ENCODE peak calls at places on chromosomes 12 and 14, in ten cellular contexts. Z is endothelial cell of umbilical vein; E is fibroblast of lung; F is Karpas-422; D is heart right ventricle; N is naive thymus-derived CD4-positive, alpha-beta T cell; S is aorta; M is lower lobe of right lung; T is tibial nerve; H is A549. K is an unnamed sample.

GRCh38 chr12:119178544-119179334 is at the start of gene HSPB8:
- DNase-seq in Z (peak; percentile 68), M (peak; percentile 93), F (no peak), H (peak; percentile 74), N (no peak), T (peak; percentile 61), E (peak; percentile 92), D (peak; percentile 95), S (peak; percentile 97), K (no peak)

GRCh38 chr12:123767613-123768012 is 5.5 kb downstream of the DNAH10 start:
- DNase-seq in N (no peak), Z (no peak), S (no peak), E (no peak), M (no peak), H (no peak), F (no peak), D (no peak), T (no peak), K (no peak)

GRCh38 chr12:62190081-62190480 is 70.1 kb upstream of the USP15 start:
- DNase-seq in H (no peak), N (no peak), E (no peak), Z (no peak), T (no peak), F (no peak), M (no peak), D (no peak), S (no peak), K (no peak)

GRCh38 chr12:89280833-89281533 is 71.3 kb downstream of the DUSP6 start:
- DNase-seq in T (no peak), M (no peak), Z (peak; percentile 49), F (no peak), N (peak; percentile 79), D (peak; percentile 12), S (peak; percentile 51), E (no peak), H (no peak), K (peak; percentile 77)

GRCh38 chr14:26887842-26888241 is 290.0 kb upstream of the NOVA1 start:
- DNase-seq in T (no peak), Z (no peak), N (no peak), H (no peak), F (no peak), M (no peak), E (no peak), S (peak; percentile 53), D (no peak), K (no peak)

GRCh38 chr12:109097140-109097434 is 310 bp upstream of the UNG start:
- DNase-seq in D (no peak), N (no peak), M (no peak), Z (no peak), F (no peak), T (no peak), S (no peak), H (no peak), E (no peak), K (no peak)

GRCh38 chr14:22337938-22338337 is 251.1 kb downstream of the DAD1 start:
- DNase-seq in F (no peak), T (no peak), E (no peak), H (no peak), D (no peak), N (no peak), M (no peak), Z (no peak), S (no peak), K (no peak)

GRCh38 chr12:43210437-43211197 is 341.4 kb downstream of the ADAMTS20 start:
- DNase-seq in S (no peak), M (no peak), H (no peak), F (peak; percentile 61), E (peak; percentile 95), T (no peak), N (no peak), Z (peak; percentile 16), D (peak; percentile 6), K (no peak)

GRCh38 chr14:77022219-77022852 is 6.2 kb downstream of the IRF2BPL start:
- DNase-seq in F (no peak), S (no peak), D (no peak), E (no peak), T (no peak), H (no peak), N (no peak), Z (no peak), M (no peak), K (no peak)

GRCh38 chr14:100784523-100785337 is 41.2 kb upstream of the MEG3 start:
- DNase-seq in D (no peak), S (no peak), E (no peak), F (no peak), T (no peak), Z (no peak), M (no peak), H (no peak), N (no peak), K (no peak)

DNA sequence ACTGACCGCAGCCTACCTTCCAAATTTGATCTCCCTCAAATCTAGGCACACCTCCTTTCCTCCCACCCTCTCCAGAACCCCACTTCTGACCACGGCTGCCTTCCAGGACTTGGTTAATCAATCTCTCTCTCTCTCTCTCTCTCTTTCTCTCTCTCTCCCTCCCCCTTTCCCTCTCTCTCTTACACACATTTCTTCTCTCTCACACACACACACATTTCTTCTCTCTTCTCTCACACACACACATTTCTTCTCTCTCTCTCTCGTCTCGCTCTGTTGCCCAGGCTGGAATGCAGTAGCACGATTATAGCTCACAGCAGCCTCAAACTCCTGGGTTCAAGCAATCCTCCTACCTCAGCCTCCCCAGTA is 521 bp upstream of the GMFB start:
- DNase-seq in D (no peak), Z (no peak), H (no peak), S (no peak), N (no peak), M (no peak), F (no peak), E (no peak), T (no peak), K (no peak)
- H3K4me3 ChIP-seq in D (peak overlapping the region; percentile 78), Z (peak overlapping the region; percentile 18), H (peak overlapping the region; percentile 84), S (peak overlapping the region; percentile 38), N (peak overlapping the region; percentile 65), M (peak overlapping the region; percentile 74), F (peak overlapping the region; percentile 90), E (peak overlapping the region; percentile 72), T (peak overlapping the region; percentile 76), K (peak overlapping the region; percentile 89)

GRCh38 chr12:28051516-28052456 is 79.3 kb upstream of the PTHLH start:
- DNase-seq in Z (no peak), F (no peak), M (no peak), N (no peak), T (no peak), S (no peak), E (peak; percentile 67), D (no peak), H (no peak), K (no peak)
- H3K27ac ChIP-seq in Z (no peak overlapping the region), F (no peak overlapping the region), M (no peak overlapping the region), N (no peak overlapping the region), T (no peak overlapping the region), S (no peak overlapping the region), E (no peak overlapping the region), D (no peak overlapping the region), H (no peak overlapping the region), K (no peak overlapping the region)

GRCh38 chr14:87615050-87615449 is 377.9 kb downstream of the GALC start:
- DNase-seq in F (peak; percentile 69), N (no peak), E (peak; percentile 73), D (no peak), Z (no peak), T (no peak), H (no peak), S (no peak), M (no peak), K (no peak)

GRCh38 chr14:87617079-87617478 is 375.9 kb downstream of the GALC start:
- DNase-seq in S (no peak), Z (no peak), M (no peak), E (no peak), T (no peak), F (peak; percentile 68), D (no peak), H (no peak), N (no peak), K (no peak)

GRCh38 chr14:87613856-87614255 is 379.1 kb downstream of the GALC start:
- DNase-seq in S (no peak), T (no peak), H (no peak), N (no peak), E (peak; percentile 9), M (no peak), F (no peak), D (no peak), Z (no peak), K (no peak)

GRCh38 chr14:87615822-87616679 is 376.9 kb downstream of the GALC start:
- DNase-seq in E (peak; percentile 33), D (peak; percentile 44), N (peak; percentile 11), Z (no peak), F (peak; percentile 97), H (peak; percentile 38), S (peak; percentile 48), M (no peak), T (peak; percentile 55), K (no peak)
- H3K4me1 ChIP-seq in E (no peaks in the 10 kb centered on the region), D (no peaks in the 10 kb centered on the region), N (no peaks in the 10 kb centered on the region), Z (no peaks in the 10 kb centered on the region), F (peaks cover 31% of the 10 kb centered on the region), H (no peaks in the 10 kb centered on the region), S (no peaks in the 10 kb centered on the region), M (no peaks in the 10 kb centered on the region), T (no peaks in the 10 kb centered on the region), K (no peaks in the 10 kb centered on the region)

DNA sequence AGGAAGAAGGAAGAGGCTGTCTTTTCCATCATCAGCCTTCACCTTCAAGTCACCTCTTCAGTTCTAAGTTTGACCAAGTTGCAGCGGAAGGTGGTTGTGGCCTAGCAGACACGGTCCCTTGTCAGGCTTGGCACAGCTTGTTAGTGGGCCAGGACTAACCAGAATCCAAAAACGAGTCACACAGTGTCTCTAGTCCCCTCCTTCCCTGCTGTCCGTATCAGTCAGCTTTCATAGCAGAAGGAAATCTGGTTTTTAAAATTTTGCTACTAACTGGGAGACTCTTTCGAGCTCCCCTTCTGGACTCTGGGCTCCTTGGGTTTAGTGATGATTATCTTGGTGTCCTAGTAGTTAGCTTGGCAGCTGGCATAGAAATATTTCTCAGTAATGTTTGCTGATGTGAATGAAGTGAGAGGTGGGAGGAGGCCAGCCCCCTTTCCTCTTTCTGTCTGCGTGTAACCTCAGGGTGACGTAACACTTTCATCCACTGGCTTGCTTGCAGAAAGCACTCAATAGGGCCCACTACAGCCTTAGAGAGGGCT is 3.8 kb downstream of the ETV6 start:
- DNase-seq in E (peak; percentile 65), M (no peak), D (no peak), S (no peak), F (no peak), T (no peak), N (peak; percentile 10), H (no peak), Z (peak; percentile 39), K (no peak)
- H3K4me3 ChIP-seq in E (no peak overlapping the region), M (peak overlapping the region; percentile 82), D (peak overlapping the region; percentile 85), S (peak overlapping the region; percentile 100), F (no peak overlapping the region), T (peak overlapping the region; percentile 86), N (peak overlapping the region; percentile 92), H (no peak overlapping the region), Z (peak overlapping the region; percentile 92), K (peak overlapping the region; percentile 89)

GRCh38 chr14:72146241-72146640 is 214.0 kb downstream of the RGS6 start:
- DNase-seq in H (no peak), E (no peak), M (no peak), F (no peak), D (no peak), S (no peak), N (no peak), T (no peak), Z (no peak), K (no peak)
- H3K27ac ChIP-seq in H (no peak overlapping the region), E (no peak overlapping the region), M (no peak overlapping the region), F (no peak overlapping the region), D (no peak overlapping the region), S (no peak overlapping the region), N (no peak overlapping the region), T (no peak overlapping the region), Z (no peak overlapping the region), K (no peak overlapping the region)

K was measured in CD4-positive, CD25-positive, alpha-beta regulatory T cell.